ENCODE peak calls at places on chromosomes 11 and 22, in six cellular contexts. D is WTC11; C is stimulated activated CD8-positive, alpha-beta memory T cell treated with anti-CD3 and anti-CD28 coated beads, Interleukin-15, amount 100 ng/mL, for 24 hours; Y is ELF-1; F is NCI-H2081; O is stimulated activated CD4-positive, alpha-beta T cell treated with anti-CD3 and anti-CD28 coated beads, TNF-alpha, amount 100 ng/mL, for 4 hours. K is an unnamed sample.
A peak's percentile ranks its signal among the peaks of the same experiment; 100 is the strongest.

GRCh38 chr11:235998-236773 is at the start of gene SIRT3:
- DNase-seq in D (peak; percentile 81), C (peak; percentile 60), Y (peak; percentile 80), F (peak; percentile 85), O (peak; percentile 68), K (peak; percentile 73)

GRCh38 chr22:30015229-30015797 is 65.0 kb upstream of the HORMAD2 start:
- DNase-seq in D (no peak), C (no peak), Y (no peak), F (no peak), O (no peak), K (no peak)

GRCh38 chr11:11555228-11555627 is 66.6 kb downstream of the GALNT18 start:
- DNase-seq in D (no peak), C (no peak), Y (no peak), F (peak; percentile 77), O (no peak), K (peak; percentile 64)

GRCh38 chr22:48084041-48084748 is 1321.7 kb downstream of the TBC1D22A start:
- DNase-seq in D (no peak), C (no peak), Y (peak; percentile 52), F (no peak), O (no peak), K (no peak)

GRCh38 chr11:3896644-3897043 is 41.2 kb downstream of the STIM1 start:
- DNase-seq in D (no peak), C (no peak), Y (no peak), F (no peak), O (no peak), K (no peak)

GRCh38 chr11:79437274-79437980 is 3.4 kb downstream of the TENM4 start:
- DNase-seq in D (peak; percentile 85), C (no peak), Y (peak; percentile 78), F (no peak), O (no peak), K (peak; percentile 53)

GRCh38 chr22:32987081-32987631 is 71.0 kb downstream of the SYN3 start:
- DNase-seq in D (peak; percentile 62), C (no peak), Y (peak; percentile 94), F (no peak), O (no peak), K (no peak)

GRCh38 chr22:49185312-49185969 is 642.2 kb downstream of the BRD1 start:
- DNase-seq in D (no peak), C (no peak), Y (no peak), F (no peak), O (no peak), K (no peak)

GRCh38 chr11:12288212-12288933 is 89.0 kb upstream of the PARVA start:
- DNase-seq in D (peak; percentile 95), C (no peak), Y (peak; percentile 94), F (peak; percentile 85), O (no peak), K (peak; percentile 94)

GRCh38 chr11:61150656-61151544 is 10.3 kb downstream of the VPS37C start:
- DNase-seq in D (no peak), C (no peak), Y (no peak), F (no peak), O (no peak), K (no peak)

GRCh38 chr11:11545285-11546275 is 76.2 kb downstream of the GALNT18 start:
- DNase-seq in D (no peak), C (no peak), Y (peak; percentile 34), F (no peak), O (no peak), K (no peak)

GRCh38 chr11:120303004-120303637 is 22.0 kb upstream of the TLCD5 start:
- DNase-seq in D (peak; percentile 81), C (no peak), Y (peak; percentile 91), F (peak; percentile 74), O (peak; percentile 19), K (peak; percentile 86)

GRCh38 chr11:118448294-118448693 is 12.0 kb downstream of the KMT2A start:
- DNase-seq in D (no peak), C (no peak), Y (no peak), F (no peak), O (no peak), K (no peak)

GRCh38 chr11:11454671-11455223 is 101.7 kb upstream of the CSNK2A3 start:
- DNase-seq in D (no peak), C (no peak), Y (peak; percentile 78), F (no peak), O (no peak), K (no peak)

GRCh38 chr11:71946144-71946571 is 17.3 kb downstream of the RNF121 start:
- DNase-seq in D (no peak), C (no peak), Y (no peak), F (no peak), O (no peak), K (no peak)

GRCh38 chr11:14249121-14249963 is 109.6 kb downstream of the RRAS2 start:
- DNase-seq in D (peak; percentile 69), C (peak; percentile 37), Y (peak; percentile 75), F (peak; percentile 66), O (peak; percentile 34), K (peak; percentile 75)

GRCh38 chr22:47171441-47172221 is 409.2 kb downstream of the TBC1D22A start:
- DNase-seq in D (peak; percentile 8), C (no peak), Y (no peak), F (no peak), O (no peak), K (no peak)

GRCh38 chr11:27373856-27374602 is 11.0 kb upstream of the CCDC34 start:
- DNase-seq in D (no peak), C (no peak), Y (no peak), F (no peak), O (no peak), K (no peak)

GRCh38 chr11:8016396-8016949 is 29.3 kb downstream of the EIF3F start:
- DNase-seq in D (peak; percentile 38), C (no peak), Y (peak; percentile 72), F (no peak), O (no peak), K (no peak)

GRCh38 chr22:41446057-41446501 is 522 bp downstream of the TOB2 start:
- DNase-seq in D (peak; percentile 36), C (no peak), Y (no peak), F (no peak), O (no peak), K (no peak)

GRCh38 chr22:20237480-20238440 is 30.4 kb downstream of the RTN4R start:
- DNase-seq in D (no peak), C (no peak), Y (no peak), F (peak; percentile 27), O (no peak), K (no peak)

GRCh38 chr11:20647976-20648565 is 21.3 kb upstream of the NELL1 start:
- DNase-seq in D (peak; percentile 53), C (no peak), Y (peak; percentile 82), F (peak; percentile 57), O (no peak), K (peak; percentile 57)

GRCh38 chr11:12079726-12080556 is 30.4 kb upstream of the MICAL2 start:
- DNase-seq in D (peak; percentile 20), C (no peak), Y (no peak), F (no peak), O (no peak), K (no peak)

GRCh38 chr11:4072668-4073285 is 21.8 kb upstream of the RRM1 start:
- DNase-seq in D (no peak), C (no peak), Y (peak; percentile 70), F (peak; percentile 72), O (no peak), K (peak; percentile 78)

GRCh38 chr11:67632982-67633755 is 3.4 kb upstream of the NUDT8 start:
- DNase-seq in D (peak; percentile 9), C (no peak), Y (no peak), F (no peak), O (no peak), K (no peak)

GRCh38 chr11:61698173-61698965 is 18.2 kb downstream of the DAGLA start:
- DNase-seq in D (no peak), C (no peak), Y (no peak), F (peak; percentile 74), O (no peak), K (no peak)

GRCh38 chr22:33405194-33405593 is 347.0 kb upstream of the SYN3 start:
- DNase-seq in D (no peak), C (no peak), Y (no peak), F (no peak), O (no peak), K (no peak)

GRCh38 chr11:118202599-118203422 is 22.0 kb downstream of the JAML start:
- DNase-seq in D (no peak), C (no peak), Y (no peak), F (no peak), O (no peak), K (no peak)

GRCh38 chr11:46072172-46072964 is 48.9 kb downstream of the PHF21A start:
- DNase-seq in D (no peak), C (no peak), Y (no peak), F (no peak), O (no peak), K (no peak)

GRCh38 chr11:68896171-68896959 is 7.3 kb downstream of the MRPL21 start:
- DNase-seq in D (no peak), C (no peak), Y (no peak), F (no peak), O (no peak), K (no peak)

GRCh38 chr11:76769071-76769560 is 14.0 kb upstream of the TSKU start:
- DNase-seq in D (no peak), C (no peak), Y (peak; percentile 37), F (no peak), O (no peak), K (no peak)

GRCh38 chr11:118230088-118230487 is 5.3 kb upstream of the JAML start:
- DNase-seq in D (no peak), C (no peak), Y (no peak), F (no peak), O (no peak), K (no peak)

GRCh38 chr11:118923721-118924587 is 1.8 kb downstream of the BCL9L start:
- DNase-seq in D (no peak), C (no peak), Y (no peak), F (no peak), O (no peak), K (no peak)

GRCh38 chr22:30809086-30809485 is 114.4 kb downstream of the OSBP2 start:
- DNase-seq in D (no peak), C (no peak), Y (no peak), F (no peak), O (no peak), K (no peak)

GRCh38 chr11:79959318-79959717 is 518.5 kb upstream of the TENM4 start:
- DNase-seq in D (no peak), C (no peak), Y (no peak), F (no peak), O (no peak), K (no peak)